ENCODE peak calls at places on chromosome 3, in seven cellular contexts. X is fibroblast of mammary gland, I is tibial nerve, D is A549, J is nephron progenitor cell, U is dorsolateral prefrontal cortex, O is GM13976. B is an unnamed sample.

GRCh38 chr3:181289306-181289705 is 299.8 kb upstream of the DNAJC19 start:
- DNase-seq in D (no peak), X (no peak), I (no peak), U (no peak), O (no peak), J (no peak), B (no peak)

GRCh38 chr3:131535131-131535530 is 32.4 kb upstream of the MRPL3 start:
- DNase-seq in U (no peak), X (peak; percentile 83), I (no peak), J (no peak), D (no peak), O (no peak), B (no peak)

GRCh38 chr3:12966847-12967750 is 106.1 kb downstream of the IQSEC1 start:
- DNase-seq in U (no peak), O (peak; percentile 57), X (peak; percentile 18), D (peak; percentile 50), J (peak; percentile 19), I (no peak), B (no peak)

GRCh38 chr3:39287216-39287858 is 7.5 kb upstream of the CX3CR1 start:
- DNase-seq in I (no peak), X (no peak), D (no peak), U (no peak), O (no peak), J (no peak), B (no peak)

GRCh38 chr3:72919520-72919919 is 31.7 kb downstream of the GXYLT2 start:
- DNase-seq in O (no peak), J (no peak), D (no peak), U (no peak), X (no peak), I (no peak), B (no peak)

GRCh38 chr3:117756580-117756979 is 1047.0 kb downstream of the TUSC7 start:
- DNase-seq in D (no peak), O (no peak), J (peak; percentile 9), U (no peak), X (no peak), I (no peak), B (no peak)

GRCh38 chr3:95297586-95297985 is 1234.7 kb downstream of the NSUN3 start:
- DNase-seq in I (no peak), O (no peak), X (no peak), J (no peak), D (no peak), U (no peak), B (no peak)

GRCh38 chr3:156681003-156681402 is 6.6 kb downstream of the TIPARP start:
- DNase-seq in I (no peak), X (peak; percentile 92), D (peak; percentile 15), O (no peak), J (no peak), U (no peak), B (peak; percentile 84)

GRCh38 chr3:33789183-33789954 is 9.1 kb upstream of the PDCD6IP start:
- DNase-seq in X (no peak), J (no peak), U (no peak), O (no peak), I (no peak), D (no peak), B (no peak)

GRCh38 chr3:30612422-30613134 is 6.2 kb downstream of the TGFBR2 start:
- DNase-seq in I (no peak), D (no peak), O (no peak), J (no peak), U (no peak), X (no peak), B (no peak)

GRCh38 chr3:48966876-48967361 is 23.1 kb upstream of the P4HTM start:
- DNase-seq in J (no peak), X (peak; percentile 53), U (peak; percentile 79), I (no peak), O (no peak), D (no peak), B (no peak)

GRCh38 chr3:171396048-171396447 is 64.2 kb downstream of the TNIK start:
- DNase-seq in U (no peak), D (no peak), J (no peak), O (no peak), X (peak; percentile 30), I (no peak), B (no peak)

GRCh38 chr3:143480306-143480852 is 360.8 kb downstream of the CHST2 start:
- DNase-seq in D (no peak), U (no peak), J (no peak), O (no peak), X (peak; percentile 84), I (no peak), B (peak; percentile 42)

GRCh38 chr3:160948273-160948672 is 156.9 kb downstream of the B3GALNT1 start:
- DNase-seq in O (no peak), U (no peak), I (no peak), D (no peak), J (no peak), X (no peak), B (peak; percentile 6)

GRCh38 chr3:126421573-126422119 is 26.9 kb downstream of the CFAP100 start:
- DNase-seq in O (no peak), J (no peak), D (no peak), I (no peak), X (no peak), U (peak; percentile 29), B (no peak)

GRCh38 chr3:144774897-144775296 is 803.3 kb downstream of the DIPK2A start:
- DNase-seq in U (no peak), D (no peak), O (no peak), J (no peak), X (peak; percentile 60), I (no peak), B (no peak)

GRCh38 chr3:100548053-100548452 is 55.6 kb downstream of the TMEM45A start:
- DNase-seq in U (no peak), O (no peak), X (peak; percentile 33), D (no peak), J (no peak), I (no peak), B (no peak)

GRCh38 chr3:159839561-159840379 is 148.9 kb upstream of the IL12A start:
- DNase-seq in I (no peak), J (peak; percentile 73), O (peak; percentile 34), X (no peak), U (peak; percentile 88), D (no peak), B (no peak)

GRCh38 chr3:120495809-120496208 is 45.0 kb upstream of the FSTL1 start:
- DNase-seq in J (no peak), X (no peak), U (no peak), O (no peak), D (no peak), I (no peak), B (no peak)

DNA sequence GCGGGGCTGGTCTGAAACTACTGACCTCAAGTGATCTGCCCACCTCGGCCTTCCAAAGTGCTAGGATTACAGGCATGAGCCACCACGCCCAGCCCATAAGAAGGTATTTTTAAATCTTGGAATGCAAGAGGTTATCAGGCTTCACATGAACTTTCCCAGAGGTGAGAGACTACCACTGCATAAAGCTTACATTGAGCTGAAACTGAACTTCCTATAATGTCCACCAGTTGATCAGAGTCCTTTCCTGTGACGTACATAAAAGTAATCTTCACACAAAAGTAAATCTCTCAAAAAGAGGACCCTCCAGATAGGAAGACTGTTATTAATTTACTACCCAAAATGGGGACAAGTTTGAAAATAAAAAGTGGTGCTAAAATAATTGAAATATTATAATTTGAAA is 270.1 kb upstream of the UBE2E2 start:
- DNase-seq in O (no peak), U (no peak), X (no peak), D (no peak), I (no peak), J (no peak), B (no peak)
- TF ChIP-seq CTCF in O (no peak), U (no peak), X (no peak), D (no peak), I (no peak), J (no peak), B (no peak)

DNA sequence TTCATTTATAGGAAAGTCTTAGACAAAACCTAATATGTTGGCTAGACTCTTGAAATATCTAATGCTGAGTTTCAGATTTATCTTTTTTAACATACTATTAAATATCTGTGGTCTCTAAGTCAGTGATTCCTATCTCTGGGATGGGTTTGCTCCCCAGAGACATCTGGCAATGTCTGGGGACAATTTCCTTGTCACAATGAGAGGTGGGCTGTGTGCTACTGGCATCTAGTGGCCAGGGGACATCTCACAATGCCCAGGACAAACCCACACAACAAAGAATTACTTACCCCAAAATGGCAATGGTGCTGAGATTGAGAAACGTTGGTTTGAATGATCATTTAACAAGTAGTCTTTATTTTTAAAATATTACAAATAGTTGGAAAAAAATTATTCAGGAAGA is 602.1 kb downstream of the MAGI1 start:
- DNase-seq in X (peak; percentile 10), O (no peak), J (peak; percentile 45), I (no peak), U (no peak), D (no peak), B (peak; percentile 4)
- TF ChIP-seq CTCF in X (peak; percentile 36), O (no peak), J (peak; percentile 66), I (peak; percentile 55), U (peak; percentile 61), D (peak; percentile 42), B (peak; percentile 13)

GRCh38 chr3:179837374-179837773 is 184.5 kb downstream of the USP13 start:
- DNase-seq in J (no peak), U (no peak), I (no peak), X (peak; percentile 25), D (no peak), O (no peak), B (no peak)
- TF ChIP-seq CTCF in J (no peak), U (no peak), I (no peak), X (peak; percentile 5), D (no peak), O (no peak), B (no peak)

GRCh38 chr3:11641316-11641682 is 2.4 kb downstream of the VGLL4 start:
- DNase-seq in I (no peak), J (no peak), U (no peak), X (peak; percentile 70), O (no peak), D (peak; percentile 18), B (no peak)
- TF ChIP-seq CTCF in I (no peak), J (no peak), U (no peak), X (no peak), O (no peak), D (no peak), B (no peak)

GRCh38 chr3:52053307-52054304 is 2.8 kb downstream of the DUSP7 start:
- DNase-seq in I (no peak), J (no peak), U (peak; percentile 73), O (peak; percentile 68), D (no peak), X (peak; percentile 60), B (no peak)
- TF ChIP-seq CTCF in I (peak; percentile 11), J (no peak), U (peak; percentile 52), O (peak; percentile 82), D (peak; percentile 20), X (peak; percentile 28), B (no peak)

GRCh38 chr3:107241217-107241616 is 136.0 kb upstream of the CCDC54 start:
- DNase-seq in O (peak; percentile 20), X (peak; percentile 33), J (peak; percentile 19), U (no peak), I (no peak), D (peak; percentile 49), B (peak; percentile 63)
- TF ChIP-seq CTCF in O (no peak), X (no peak), J (no peak), U (no peak), I (no peak), D (no peak), B (no peak)

GRCh38 chr3:42843730-42844713 is 31.7 kb downstream of the CYP8B1 start:
- DNase-seq in O (no peak), I (peak; percentile 43), X (no peak), J (no peak), D (no peak), U (no peak), B (no peak)
- TF ChIP-seq CTCF in O (no peak), I (no peak), X (no peak), J (no peak), D (no peak), U (no peak), B (no peak)

B was measured in Calu3.